ENCODE peak calls at places on chromosomes 6 and 20, in eight cellular contexts. E, L, T, A, U, R, Z and N are unnamed samples.

GRCh38 chr6:162364488-162364887 is 363.1 kb downstream of the PRKN start:
- DNase-seq in T (no peak), U (no peak), A (no peak), E (no peak), R (no peak), L (no peak), Z (no peak), N (no peak)

GRCh38 chr20:33689973-33690372 is 3.8 kb upstream of the E2F1 start:
- DNase-seq in E (no peak), R (no peak), Z (no peak), L (no peak), U (no peak), T (no peak), A (peak), N (no peak)

GRCh38 chr6:29294499-29294914 is 7.0 kb upstream of the OR14J1 start:
- DNase-seq in T (no peak), L (no peak), A (no peak), Z (peak), R (no peak), E (no peak), U (no peak), N (no peak)

GRCh38 chr20:59752704-59753460 is 148.5 kb downstream of the PHACTR3 start:
- DNase-seq in Z (no peak), E (peak), R (no peak), L (peak), A (no peak), U (no peak), T (peak), N (no peak)

GRCh38 chr6:159108438-159108985 is 60.7 kb upstream of the FNDC1 start:
- DNase-seq in U (no peak), E (no peak), T (no peak), A (no peak), R (no peak), L (no peak), Z (no peak), N (no peak)

GRCh38 chr6:10138917-10139316 is 276.0 kb downstream of the TFAP2A start:
- DNase-seq in Z (no peak), R (no peak), T (no peak), L (no peak), A (peak), E (no peak), U (no peak), N (peak)

GRCh38 chr6:40152196-40152595 is 217.9 kb upstream of the MOCS1 start:
- DNase-seq in A (no peak), Z (no peak), U (no peak), R (no peak), T (no peak), L (no peak), E (no peak), N (no peak)

GRCh38 chr6:14226051-14226660 is 108.6 kb downstream of the CD83 start:
- DNase-seq in E (no peak), A (no peak), R (no peak), T (no peak), Z (no peak), U (no peak), L (no peak), N (no peak)

GRCh38 chr20:50911030-50911429 is 20.2 kb downstream of the ADNP start:
- DNase-seq in L (no peak), E (no peak), R (no peak), A (peak), T (no peak), Z (no peak), U (no peak), N (peak)

GRCh38 chr6:106360989-106361430 is 493 bp downstream of the CRYBG1 start:
- DNase-seq in L (peak), E (peak), Z (peak), T (peak), A (no peak), U (no peak), R (peak), N (no peak)

GRCh38 chr6:118685823-118686449 is 34.5 kb upstream of the CEP85L start:
- DNase-seq in T (no peak), A (no peak), L (no peak), U (no peak), E (no peak), R (no peak), Z (peak), N (no peak)

GRCh38 chr6:46655803-46656202 is 3.0 kb downstream of the SLC25A27 start:
- DNase-seq in Z (peak), A (no peak), E (no peak), T (no peak), R (peak), U (peak), L (no peak), N (no peak)

GRCh38 chr6:91185072-91185471 is 598.2 kb upstream of the MAP3K7 start:
- DNase-seq in T (no peak), L (no peak), A (no peak), E (no peak), R (no peak), Z (no peak), U (no peak), N (no peak)

GRCh38 chr6:49733680-49734079 is 10.5 kb downstream of the CRISP3 start:
- DNase-seq in E (no peak), U (no peak), T (no peak), L (no peak), R (no peak), Z (no peak), A (no peak), N (no peak)

GRCh38 chr6:35977308-35977707 is 47.1 kb downstream of the SLC26A8 start:
- DNase-seq in T (no peak), E (no peak), U (no peak), L (no peak), Z (no peak), R (no peak), A (no peak), N (no peak)

GRCh38 chr6:21666788-21667681 is 73.5 kb downstream of the SOX4 start:
- DNase-seq in R (no peak), Z (peak), T (no peak), A (no peak), U (no peak), L (no peak), E (no peak), N (no peak)

GRCh38 chr20:39706089-39706721 is 744.1 kb downstream of the DHX35 start:
- DNase-seq in R (peak), U (no peak), A (no peak), T (peak), L (no peak), E (no peak), Z (no peak), N (no peak)

GRCh38 chr6:44202972-44203750 is 13.6 kb upstream of the MYMX start:
- DNase-seq in E (no peak), U (no peak), A (no peak), T (no peak), L (no peak), Z (peak), R (peak), N (no peak)

GRCh38 chr6:44667668-44668390 is 280.3 kb downstream of the CDC5L start:
- DNase-seq in U (peak), E (no peak), T (no peak), R (peak), L (peak), A (no peak), Z (peak), N (no peak)

GRCh38 chr6:36029464-36029863 is 1.9 kb downstream of the MAPK14 start:
- DNase-seq in T (no peak), L (no peak), A (peak), E (no peak), Z (no peak), R (no peak), U (no peak), N (peak)

GRCh38 chr6:41646026-41646795 is 7.9 kb downstream of the MDFI start:
- DNase-seq in T (no peak), Z (no peak), R (no peak), A (no peak), U (no peak), E (no peak), L (no peak), N (no peak)

GRCh38 chr6:104014133-104014532 is 845.6 kb downstream of the HACE1 start:
- DNase-seq in T (no peak), A (no peak), U (no peak), Z (no peak), E (no peak), R (no peak), L (no peak), N (no peak)

GRCh38 chr6:41271901-41272395 is 14.5 kb downstream of the TREM1 start:
- DNase-seq in E (no peak), T (peak), U (no peak), Z (no peak), A (no peak), L (no peak), R (peak), N (no peak)

GRCh38 chr20:47642624-47643023 is 140.9 kb downstream of the NCOA3 start:
- DNase-seq in A (no peak), L (no peak), R (no peak), E (no peak), Z (no peak), U (no peak), T (no peak), N (no peak)

GRCh38 chr6:118565317-118565960 is 17.3 kb downstream of the PLN start:
- DNase-seq in A (peak), L (peak), Z (peak), E (peak), T (no peak), R (no peak), U (no peak), N (no peak)

GRCh38 chr20:10487354-10488115 is 52.4 kb downstream of the SLX4IP start:
- DNase-seq in E (no peak), L (no peak), U (no peak), A (peak), T (no peak), R (no peak), Z (no peak), N (no peak)

GRCh38 chr6:116461563-116462507 is 660 bp downstream of the CALHM6 start:
- DNase-seq in E (peak), R (peak), L (peak), U (peak), Z (peak), A (peak), T (peak), N (no peak)

GRCh38 chr6:121838842-121839241 is 403.4 kb downstream of the GJA1 start:
- DNase-seq in Z (no peak), A (peak), U (no peak), R (no peak), T (peak), L (no peak), E (no peak), N (no peak)

GRCh38 chr6:21278078-21278790 is 315.3 kb upstream of the SOX4 start:
- DNase-seq in E (no peak), Z (no peak), T (peak), A (no peak), L (no peak), R (no peak), U (no peak), N (no peak)

GRCh38 chr6:111503660-111504059 is 20.6 kb upstream of the REV3L start:
- DNase-seq in E (no peak), R (no peak), T (no peak), U (no peak), Z (no peak), A (peak), L (no peak), N (no peak)

GRCh38 chr20:16580596-16580995 is 7.3 kb upstream of the KIF16B start:
- DNase-seq in A (no peak), T (no peak), R (no peak), L (no peak), Z (no peak), U (no peak), E (no peak), N (no peak)

GRCh38 chr6:26249709-26249958 is 115.4 kb upstream of the BTN3A2 start:
- DNase-seq in E (no peak), U (no peak), L (no peak), R (no peak), A (no peak), Z (no peak), T (no peak), N (no peak)

GRCh38 chr6:26251354-26252081 is 113.5 kb upstream of the BTN3A2 start:
- DNase-seq in R (no peak), A (peak), U (peak), T (peak), Z (peak), E (peak), L (peak), N (peak)

GRCh38 chr6:26250806-26251075 is 114.3 kb upstream of the BTN3A2 start:
- DNase-seq in E (no peak), Z (no peak), T (no peak), U (no peak), L (no peak), R (no peak), A (peak), N (peak)

GRCh38 chr6:26246553-26246952 is 118.4 kb upstream of the BTN3A2 start:
- DNase-seq in U (no peak), E (no peak), L (no peak), T (no peak), R (no peak), A (no peak), Z (no peak), N (no peak)

GRCh38 chr6:26249959-26250805 is 114.8 kb upstream of the BTN3A2 start:
- DNase-seq in E (no peak), L (peak), U (peak), A (peak), T (peak), R (peak), Z (peak), N (peak)
- TF ChIP-seq CTCF in E (peak), L (peak), U (peak), A (peak), T (no peak), R (no peak), Z (peak), N (peak)

GRCh38 chr6:42929088-42929927 is at the start of gene CNPY3:
- DNase-seq in Z (peak), R (peak), A (peak), E (peak), U (peak), L (peak), T (peak), N (peak)
- TF ChIP-seq CTCF in Z (no peak), R (no peak), A (no peak), E (no peak), U (no peak), L (no peak), T (no peak), N (no peak)

DNA sequence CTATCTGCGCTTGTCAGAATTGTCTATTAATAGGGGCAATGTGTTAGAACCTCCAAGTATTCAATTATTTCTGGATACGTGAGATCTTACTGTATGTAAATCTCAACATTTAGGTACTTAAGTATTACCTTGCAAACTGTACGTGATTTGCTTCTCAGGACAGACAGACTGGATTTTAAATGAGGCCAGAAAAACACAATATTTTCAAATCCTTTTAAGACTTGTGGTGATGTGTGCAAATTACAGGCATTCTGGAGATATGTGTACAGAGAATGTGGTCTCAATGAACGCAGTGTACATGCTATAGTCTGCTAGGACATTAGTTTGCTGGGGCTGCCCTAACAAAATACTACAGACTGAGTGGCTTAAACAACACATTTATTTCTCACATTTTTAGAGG is 16.9 kb downstream of the CCR6 start:
- DNase-seq in L (no peak), U (no peak), T (no peak), A (no peak), E (no peak), R (no peak), Z (no peak), N (no peak)
- TF ChIP-seq CTCF in L (no peak), U (peak), T (no peak), A (no peak), E (no peak), R (no peak), Z (no peak), N (no peak)

DNA sequence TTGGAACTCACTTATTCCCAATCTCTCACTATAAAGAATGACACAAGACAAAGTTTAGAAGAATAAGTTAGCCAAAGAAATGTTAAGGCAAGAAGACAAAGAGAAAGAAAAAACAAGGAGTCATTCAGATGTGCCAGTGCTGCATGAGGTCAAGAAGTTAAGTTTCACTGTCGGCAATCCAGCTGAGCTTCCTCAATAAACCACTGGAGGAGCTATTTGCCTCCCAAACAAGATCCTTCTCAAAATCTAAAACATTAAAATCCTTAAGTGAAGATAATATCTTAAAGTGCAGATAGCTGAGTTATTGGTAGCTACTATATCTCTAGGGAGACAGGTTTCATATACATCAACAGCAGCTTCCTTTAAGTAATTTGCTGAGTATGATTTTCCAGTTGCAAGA is 512.3 kb downstream of the HDGFL1 start:
- DNase-seq in A (no peak), E (no peak), T (no peak), U (no peak), R (no peak), Z (peak), L (no peak), N (no peak)
- TF ChIP-seq CTCF in A (peak), E (no peak), T (no peak), U (peak), R (no peak), Z (peak), L (no peak), N (no peak)

DNA sequence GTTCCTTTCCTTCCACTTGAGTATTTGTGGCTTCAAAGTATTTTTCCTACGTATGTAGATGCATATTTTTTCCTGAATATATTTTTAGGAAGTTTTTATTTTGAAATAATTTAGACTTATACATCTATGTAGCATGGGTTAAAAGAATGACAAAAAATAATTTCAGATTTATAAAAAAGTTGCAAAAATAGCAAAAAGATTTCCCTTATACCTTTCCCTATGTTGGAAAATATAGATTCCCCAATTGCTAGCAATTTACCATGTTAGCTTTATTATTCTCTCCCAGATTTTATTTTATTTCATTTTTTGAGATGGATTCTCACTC is 69.8 kb downstream of the SCAND1 start:
- DNase-seq in U (no peak), Z (no peak), A (no peak), T (no peak), R (no peak), L (no peak), E (no peak), N (no peak)
- TF ChIP-seq CTCF in U (no peak), Z (no peak), A (no peak), T (no peak), R (no peak), L (no peak), E (no peak), N (peak)

DNA sequence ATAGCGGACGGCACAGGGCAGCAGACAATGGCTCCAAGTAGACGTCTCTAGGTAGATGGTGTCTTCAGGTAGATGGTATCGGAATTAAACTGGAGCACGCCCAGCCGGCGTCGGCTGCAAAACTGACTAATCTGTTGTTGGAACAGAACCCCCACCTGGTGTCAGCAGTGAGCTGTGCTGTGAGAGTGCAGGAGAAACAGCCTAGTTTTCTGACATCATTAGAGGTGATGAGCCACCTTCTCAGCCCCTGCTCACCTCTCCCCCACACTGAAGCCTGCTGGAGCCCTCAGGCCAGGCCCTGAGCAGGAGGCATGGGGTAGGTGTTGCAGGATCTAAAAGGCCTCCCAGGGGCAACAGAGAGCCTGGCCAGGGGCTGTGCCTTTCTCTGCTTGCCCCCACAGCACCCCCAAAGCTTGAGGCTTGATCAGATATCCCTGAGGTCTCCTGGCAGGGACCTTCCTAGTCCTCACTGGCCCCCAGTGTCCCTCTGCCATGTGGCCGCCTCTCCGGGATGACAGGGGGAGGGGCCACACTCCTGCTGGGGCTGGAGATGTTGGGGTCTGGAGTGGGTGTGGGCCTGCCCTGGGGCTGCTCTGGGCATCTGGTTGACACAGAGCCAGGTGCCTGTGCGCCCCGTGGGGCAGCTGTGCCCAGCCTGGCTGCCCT is 6.9 kb upstream of the HELZ2 start:
- DNase-seq in T (no peak), L (peak), Z (peak), E (peak), R (peak), U (no peak), A (peak), N (peak)
- TF ChIP-seq CTCF in T (no peak), L (peak), Z (peak), E (peak), R (no peak), U (peak), A (peak), N (peak)

GRCh38 chr6:124400600-124400999 is 561.6 kb upstream of the RNF217 start:
- DNase-seq in L (no peak), E (no peak), A (no peak), R (no peak), T (no peak), U (no peak), Z (no peak), N (no peak)
- TF ChIP-seq CTCF in L (no peak), E (no peak), A (no peak), R (no peak), T (no peak), U (peak), Z (peak), N (no peak)

GRCh38 chr6:146347690-146348089 is 195.9 kb upstream of the RAB32 start:
- DNase-seq in L (no peak), R (no peak), U (no peak), E (no peak), A (no peak), T (no peak), Z (no peak), N (no peak)
- TF ChIP-seq CTCF in L (no peak), R (no peak), U (no peak), E (no peak), A (no peak), T (no peak), Z (no peak), N (no peak)